ENCODE peak calls at places on chromosomes 16 and 17, in ten cellular contexts. E is gastrocnemius medialis; L is hypothalamus; Y is effector CD4-positive, alpha-beta T cell; T is iris pigment epithelial cell; J is breast epithelium; X is NCI-H1417 treated with DMSO at 0.1 percent for 48 hours; I is NCI-H1092; S is SW 1271; M is AG08395. U is an unnamed sample.

GRCh38 chr16:56140645-56141044 is 50.6 kb upstream of the GNAO1 start:
- DNase-seq in Y (no peak), E (no peak), L (no peak), S (no peak), X (no peak), I (no peak), M (no peak), T (no peak), J (no peak), U (no peak)

GRCh38 chr16:81385031-81385756 is 59.4 kb upstream of the CMIP start:
- DNase-seq in T (no peak), Y (no peak), I (no peak), J (no peak), M (no peak), X (no peak), E (no peak), L (no peak), S (no peak), U (no peak)

GRCh38 chr16:7644171-7644570 is 311.5 kb downstream of the RBFOX1 start:
- DNase-seq in L (no peak), X (no peak), J (no peak), S (no peak), T (no peak), M (no peak), E (no peak), I (no peak), Y (no peak), U (no peak)

GRCh38 chr16:90046122-90046970 is 27.1 kb upstream of the DBNDD1 start:
- DNase-seq in I (peak), T (no peak), X (no peak), L (no peak), M (no peak), Y (no peak), S (no peak), E (no peak), J (peak), U (no peak)

GRCh38 chr16:63037761-63038562 is 1001.7 kb upstream of the CDH8 start:
- DNase-seq in I (no peak), T (no peak), E (no peak), X (no peak), L (no peak), Y (no peak), M (no peak), J (no peak), S (no peak), U (no peak)

GRCh38 chr17:47728214-47728877 is 4.7 kb upstream of the TBX21 start:
- DNase-seq in L (no peak), Y (no peak), M (no peak), J (no peak), S (no peak), X (no peak), E (peak), I (no peak), T (no peak), U (no peak)

GRCh38 chr17:28657756-28658155 is 4.0 kb downstream of the SDF2 start:
- DNase-seq in E (no peak), I (no peak), Y (no peak), X (no peak), T (peak), L (no peak), S (no peak), J (no peak), M (no peak), U (no peak)

GRCh38 chr17:41145261-41145660 is 4.4 kb downstream of the KRTAP4-5 start:
- DNase-seq in L (no peak), Y (no peak), E (no peak), I (no peak), J (no peak), M (no peak), S (no peak), X (no peak), T (no peak), U (no peak)

GRCh38 chr16:2507052-2507678 is 6.6 kb upstream of the ATP6V0C start:
- DNase-seq in E (no peak), T (no peak), X (no peak), J (no peak), M (no peak), I (no peak), Y (no peak), L (no peak), S (no peak), U (no peak)

GRCh38 chr17:77834170-77835115 is 124.1 kb upstream of the TNRC6C start:
- DNase-seq in Y (peak), L (no peak), E (peak), I (no peak), J (no peak), S (no peak), M (peak), T (peak), X (no peak), U (no peak)

GRCh38 chr17:37701424-37702020 is 43.3 kb downstream of the HNF1B start:
- DNase-seq in Y (peak), J (no peak), T (no peak), X (no peak), M (no peak), I (no peak), S (no peak), E (no peak), L (no peak), U (peak)

GRCh38 chr17:4249452-4250029 is 14.2 kb downstream of the ANKFY1 start:
- DNase-seq in M (peak), S (peak), L (no peak), Y (no peak), J (no peak), X (no peak), E (no peak), I (no peak), T (peak), U (no peak)

GRCh38 chr17:76153202-76153601 is 12.2 kb upstream of the FOXJ1 start:
- DNase-seq in X (no peak), L (no peak), Y (no peak), I (no peak), M (no peak), S (no peak), J (peak), T (no peak), E (no peak), U (no peak)

GRCh38 chr17:44878627-44879221 is 20.5 kb downstream of the EFTUD2 start:
- DNase-seq in M (peak), E (no peak), X (no peak), Y (no peak), S (no peak), J (no peak), T (peak), I (peak), L (peak), U (no peak)

GRCh38 chr16:79283578-79283977 is 317.0 kb downstream of the MAF start:
- DNase-seq in S (no peak), I (no peak), J (no peak), M (no peak), X (no peak), L (no peak), T (no peak), E (no peak), Y (no peak), U (no peak)

GRCh38 chr17:69122065-69122464 is 19.6 kb downstream of the ABCA6 start:
- DNase-seq in J (no peak), M (no peak), I (no peak), X (no peak), S (no peak), Y (no peak), E (no peak), L (no peak), T (no peak), U (no peak)

U was measured in central memory CD8-positive, alpha-beta T cell.